ENCODE peak calls at places on chromosomes 2 and 18, in nine cellular contexts. One of them, this sample, is unnamed.

GRCh38 chr2:67612576-67612981 is 215.4 kb downstream of the ETAA1 start:
- DNase-seq in AG04449: no peak
- DNase-seq in activated CD4-positive, alpha-beta T cell treated with anti-CD3 and anti-CD28 coated beads, Interleukin-2, amount 50 U/mL, for 48 hours: no peak
- DNase-seq in kidney: no peak
- DNase-seq in NCI-H524: peak
- DNase-seq in stimulated activated CD8-positive, alpha-beta memory T cell treated with anti-CD3 and anti-CD28 coated beads, Interleukin-7, amount 100 ng/mL, for 24 hours: no peak
- DNase-seq in pancreas: no peak
- DNase-seq in tibial nerve: no peak
- DNase-seq in omental fat pad: no peak
- DNase-seq in this sample: no peak

GRCh38 chr2:145797692-145798091 is 1277.8 kb upstream of the ZEB2 start:
- DNase-seq in pancreas: no peak
- DNase-seq in kidney: no peak
- DNase-seq in omental fat pad: no peak
- DNase-seq in NCI-H524: no peak
- DNase-seq in tibial nerve: no peak
- DNase-seq in AG04449: no peak
- DNase-seq in stimulated activated CD8-positive, alpha-beta memory T cell treated with anti-CD3 and anti-CD28 coated beads, Interleukin-7, amount 100 ng/mL, for 24 hours: no peak
- DNase-seq in activated CD4-positive, alpha-beta T cell treated with anti-CD3 and anti-CD28 coated beads, Interleukin-2, amount 50 U/mL, for 48 hours: no peak
- DNase-seq in this sample: no peak

GRCh38 chr2:96470636-96471035 is 34.5 kb downstream of the NEURL3 start:
- DNase-seq in activated CD4-positive, alpha-beta T cell treated with anti-CD3 and anti-CD28 coated beads, Interleukin-2, amount 50 U/mL, for 48 hours: peak
- DNase-seq in omental fat pad: no peak
- DNase-seq in NCI-H524: no peak
- DNase-seq in stimulated activated CD8-positive, alpha-beta memory T cell treated with anti-CD3 and anti-CD28 coated beads, Interleukin-7, amount 100 ng/mL, for 24 hours: peak
- DNase-seq in pancreas: peak
- DNase-seq in tibial nerve: no peak
- DNase-seq in kidney: peak
- DNase-seq in AG04449: no peak
- DNase-seq in this sample: no peak

GRCh38 chr18:47561316-47561715 is 309.9 kb upstream of the SKOR2 start:
- DNase-seq in pancreas: no peak
- DNase-seq in activated CD4-positive, alpha-beta T cell treated with anti-CD3 and anti-CD28 coated beads, Interleukin-2, amount 50 U/mL, for 48 hours: no peak
- DNase-seq in kidney: no peak
- DNase-seq in stimulated activated CD8-positive, alpha-beta memory T cell treated with anti-CD3 and anti-CD28 coated beads, Interleukin-7, amount 100 ng/mL, for 24 hours: no peak
- DNase-seq in omental fat pad: no peak
- DNase-seq in tibial nerve: no peak
- DNase-seq in AG04449: no peak
- DNase-seq in NCI-H524: no peak
- DNase-seq in this sample: no peak

GRCh38 chr18:74488864-74489263 is 7.3 kb upstream of the CNDP2 start:
- DNase-seq in tibial nerve: no peak
- DNase-seq in stimulated activated CD8-positive, alpha-beta memory T cell treated with anti-CD3 and anti-CD28 coated beads, Interleukin-7, amount 100 ng/mL, for 24 hours: no peak
- DNase-seq in AG04449: no peak
- DNase-seq in pancreas: no peak
- DNase-seq in omental fat pad: no peak
- DNase-seq in kidney: no peak
- DNase-seq in activated CD4-positive, alpha-beta T cell treated with anti-CD3 and anti-CD28 coated beads, Interleukin-2, amount 50 U/mL, for 48 hours: no peak
- DNase-seq in NCI-H524: no peak
- DNase-seq in this sample: no peak

GRCh38 chr2:202135111-202135874 is 62.2 kb downstream of the KIAA2012 start:
- DNase-seq in tibial nerve: peak
- DNase-seq in pancreas: peak
- DNase-seq in NCI-H524: no peak
- DNase-seq in omental fat pad: peak
- DNase-seq in activated CD4-positive, alpha-beta T cell treated with anti-CD3 and anti-CD28 coated beads, Interleukin-2, amount 50 U/mL, for 48 hours: no peak
- DNase-seq in AG04449: peak
- DNase-seq in stimulated activated CD8-positive, alpha-beta memory T cell treated with anti-CD3 and anti-CD28 coated beads, Interleukin-7, amount 100 ng/mL, for 24 hours: no peak
- DNase-seq in kidney: peak
- DNase-seq in this sample: no peak

GRCh38 chr2:31334311-31335026 is 80.1 kb downstream of the XDH start:
- DNase-seq in omental fat pad: no peak
- DNase-seq in tibial nerve: no peak
- DNase-seq in activated CD4-positive, alpha-beta T cell treated with anti-CD3 and anti-CD28 coated beads, Interleukin-2, amount 50 U/mL, for 48 hours: no peak
- DNase-seq in kidney: no peak
- DNase-seq in NCI-H524: no peak
- DNase-seq in AG04449: no peak
- DNase-seq in stimulated activated CD8-positive, alpha-beta memory T cell treated with anti-CD3 and anti-CD28 coated beads, Interleukin-7, amount 100 ng/mL, for 24 hours: no peak
- DNase-seq in pancreas: no peak
- DNase-seq in this sample: no peak

GRCh38 chr2:222655406-222655747 is 515 bp downstream of the FARSB start:
- DNase-seq in NCI-H524: peak
- DNase-seq in AG04449: no peak
- DNase-seq in pancreas: no peak
- DNase-seq in activated CD4-positive, alpha-beta T cell treated with anti-CD3 and anti-CD28 coated beads, Interleukin-2, amount 50 U/mL, for 48 hours: no peak
- DNase-seq in omental fat pad: no peak
- DNase-seq in kidney: no peak
- DNase-seq in stimulated activated CD8-positive, alpha-beta memory T cell treated with anti-CD3 and anti-CD28 coated beads, Interleukin-7, amount 100 ng/mL, for 24 hours: no peak
- DNase-seq in tibial nerve: no peak
- DNase-seq in this sample: no peak

GRCh38 chr2:42867093-42868065 is 75.0 kb upstream of the HAAO start:
- DNase-seq in kidney: no peak
- DNase-seq in pancreas: no peak
- DNase-seq in stimulated activated CD8-positive, alpha-beta memory T cell treated with anti-CD3 and anti-CD28 coated beads, Interleukin-7, amount 100 ng/mL, for 24 hours: no peak
- DNase-seq in tibial nerve: no peak
- DNase-seq in activated CD4-positive, alpha-beta T cell treated with anti-CD3 and anti-CD28 coated beads, Interleukin-2, amount 50 U/mL, for 48 hours: no peak
- DNase-seq in NCI-H524: no peak
- DNase-seq in AG04449: no peak
- DNase-seq in omental fat pad: no peak
- DNase-seq in this sample: no peak

GRCh38 chr2:79713131-79713785 is 200.4 kb downstream of the CTNNA2 start:
- DNase-seq in stimulated activated CD8-positive, alpha-beta memory T cell treated with anti-CD3 and anti-CD28 coated beads, Interleukin-7, amount 100 ng/mL, for 24 hours: no peak
- DNase-seq in pancreas: no peak
- DNase-seq in tibial nerve: no peak
- DNase-seq in AG04449: no peak
- DNase-seq in activated CD4-positive, alpha-beta T cell treated with anti-CD3 and anti-CD28 coated beads, Interleukin-2, amount 50 U/mL, for 48 hours: no peak
- DNase-seq in NCI-H524: no peak
- DNase-seq in kidney: no peak
- DNase-seq in omental fat pad: no peak
- DNase-seq in this sample: no peak

GRCh38 chr18:73296686-73297085 is 428.9 kb upstream of the NETO1 start:
- DNase-seq in stimulated activated CD8-positive, alpha-beta memory T cell treated with anti-CD3 and anti-CD28 coated beads, Interleukin-7, amount 100 ng/mL, for 24 hours: no peak
- DNase-seq in activated CD4-positive, alpha-beta T cell treated with anti-CD3 and anti-CD28 coated beads, Interleukin-2, amount 50 U/mL, for 48 hours: no peak
- DNase-seq in kidney: no peak
- DNase-seq in omental fat pad: no peak
- DNase-seq in pancreas: no peak
- DNase-seq in AG04449: no peak
- DNase-seq in NCI-H524: no peak
- DNase-seq in tibial nerve: no peak
- DNase-seq in this sample: no peak

GRCh38 chr18:46630160-46630559 is 26.9 kb downstream of the LOXHD1 start:
- DNase-seq in activated CD4-positive, alpha-beta T cell treated with anti-CD3 and anti-CD28 coated beads, Interleukin-2, amount 50 U/mL, for 48 hours: no peak
- DNase-seq in stimulated activated CD8-positive, alpha-beta memory T cell treated with anti-CD3 and anti-CD28 coated beads, Interleukin-7, amount 100 ng/mL, for 24 hours: no peak
- DNase-seq in kidney: no peak
- DNase-seq in omental fat pad: no peak
- DNase-seq in AG04449: no peak
- DNase-seq in pancreas: no peak
- DNase-seq in tibial nerve: no peak
- DNase-seq in NCI-H524: no peak
- DNase-seq in this sample: no peak

GRCh38 chr2:13141315-13141714 is 424.6 kb downstream of the TRIB2 start:
- DNase-seq in NCI-H524: no peak
- DNase-seq in tibial nerve: no peak
- DNase-seq in AG04449: no peak
- DNase-seq in pancreas: no peak
- DNase-seq in omental fat pad: no peak
- DNase-seq in activated CD4-positive, alpha-beta T cell treated with anti-CD3 and anti-CD28 coated beads, Interleukin-2, amount 50 U/mL, for 48 hours: no peak
- DNase-seq in stimulated activated CD8-positive, alpha-beta memory T cell treated with anti-CD3 and anti-CD28 coated beads, Interleukin-7, amount 100 ng/mL, for 24 hours: no peak
- DNase-seq in kidney: no peak
- DNase-seq in this sample: no peak

GRCh38 chr2:240344904-240345303 is 90.6 kb upstream of the GPC1 start:
- DNase-seq in activated CD4-positive, alpha-beta T cell treated with anti-CD3 and anti-CD28 coated beads, Interleukin-2, amount 50 U/mL, for 48 hours: no peak
- DNase-seq in omental fat pad: no peak
- DNase-seq in tibial nerve: no peak
- DNase-seq in NCI-H524: no peak
- DNase-seq in pancreas: no peak
- DNase-seq in kidney: no peak
- DNase-seq in stimulated activated CD8-positive, alpha-beta memory T cell treated with anti-CD3 and anti-CD28 coated beads, Interleukin-7, amount 100 ng/mL, for 24 hours: no peak
- DNase-seq in AG04449: no peak
- DNase-seq in this sample: no peak

GRCh38 chr2:191867507-191867847 is 20.6 kb upstream of the CAVIN2 start:
- DNase-seq in pancreas: no peak
- DNase-seq in kidney: no peak
- DNase-seq in NCI-H524: no peak
- DNase-seq in tibial nerve: no peak
- DNase-seq in activated CD4-positive, alpha-beta T cell treated with anti-CD3 and anti-CD28 coated beads, Interleukin-2, amount 50 U/mL, for 48 hours: no peak
- DNase-seq in stimulated activated CD8-positive, alpha-beta memory T cell treated with anti-CD3 and anti-CD28 coated beads, Interleukin-7, amount 100 ng/mL, for 24 hours: no peak
- DNase-seq in AG04449: no peak
- DNase-seq in omental fat pad: no peak
- DNase-seq in this sample: no peak

GRCh38 chr2:105635564-105635963 is 109.1 kb upstream of the NCK2 start:
- DNase-seq in pancreas: no peak
- DNase-seq in omental fat pad: no peak
- DNase-seq in stimulated activated CD8-positive, alpha-beta memory T cell treated with anti-CD3 and anti-CD28 coated beads, Interleukin-7, amount 100 ng/mL, for 24 hours: no peak
- DNase-seq in NCI-H524: no peak
- DNase-seq in tibial nerve: no peak
- DNase-seq in kidney: no peak
- DNase-seq in AG04449: no peak
- DNase-seq in activated CD4-positive, alpha-beta T cell treated with anti-CD3 and anti-CD28 coated beads, Interleukin-2, amount 50 U/mL, for 48 hours: no peak
- DNase-seq in this sample: no peak

GRCh38 chr18:24678113-24678512 is 217.7 kb downstream of the HRH4 start:
- DNase-seq in pancreas: no peak
- DNase-seq in activated CD4-positive, alpha-beta T cell treated with anti-CD3 and anti-CD28 coated beads, Interleukin-2, amount 50 U/mL, for 48 hours: no peak
- DNase-seq in kidney: no peak
- DNase-seq in tibial nerve: no peak
- DNase-seq in AG04449: no peak
- DNase-seq in omental fat pad: no peak
- DNase-seq in NCI-H524: no peak
- DNase-seq in stimulated activated CD8-positive, alpha-beta memory T cell treated with anti-CD3 and anti-CD28 coated beads, Interleukin-7, amount 100 ng/mL, for 24 hours: no peak
- DNase-seq in this sample: no peak

GRCh38 chr2:209687261-209687660 is 84.4 kb upstream of the UNC80 start:
- DNase-seq in pancreas: no peak
- DNase-seq in activated CD4-positive, alpha-beta T cell treated with anti-CD3 and anti-CD28 coated beads, Interleukin-2, amount 50 U/mL, for 48 hours: no peak
- DNase-seq in stimulated activated CD8-positive, alpha-beta memory T cell treated with anti-CD3 and anti-CD28 coated beads, Interleukin-7, amount 100 ng/mL, for 24 hours: no peak
- DNase-seq in tibial nerve: no peak
- DNase-seq in AG04449: no peak
- DNase-seq in omental fat pad: no peak
- DNase-seq in NCI-H524: no peak
- DNase-seq in kidney: no peak
- DNase-seq in this sample: no peak

GRCh38 chr2:172437419-172438063 is 10.2 kb downstream of the ITGA6 start:
- DNase-seq in NCI-H524: no peak
- DNase-seq in stimulated activated CD8-positive, alpha-beta memory T cell treated with anti-CD3 and anti-CD28 coated beads, Interleukin-7, amount 100 ng/mL, for 24 hours: no peak
- DNase-seq in pancreas: no peak
- DNase-seq in activated CD4-positive, alpha-beta T cell treated with anti-CD3 and anti-CD28 coated beads, Interleukin-2, amount 50 U/mL, for 48 hours: peak
- DNase-seq in kidney: no peak
- DNase-seq in AG04449: no peak
- DNase-seq in tibial nerve: no peak
- DNase-seq in omental fat pad: no peak
- DNase-seq in this sample: no peak

GRCh38 chr2:209536363-209536762 is 112.5 kb downstream of the MAP2 start:
- DNase-seq in tibial nerve: no peak
- DNase-seq in kidney: no peak
- DNase-seq in activated CD4-positive, alpha-beta T cell treated with anti-CD3 and anti-CD28 coated beads, Interleukin-2, amount 50 U/mL, for 48 hours: no peak
- DNase-seq in pancreas: no peak
- DNase-seq in AG04449: no peak
- DNase-seq in stimulated activated CD8-positive, alpha-beta memory T cell treated with anti-CD3 and anti-CD28 coated beads, Interleukin-7, amount 100 ng/mL, for 24 hours: no peak
- DNase-seq in omental fat pad: no peak
- DNase-seq in NCI-H524: no peak
- DNase-seq in this sample: no peak

GRCh38 chr2:49261791-49262190 is 107.5 kb upstream of the FSHR start:
- DNase-seq in AG04449: no peak
- DNase-seq in stimulated activated CD8-positive, alpha-beta memory T cell treated with anti-CD3 and anti-CD28 coated beads, Interleukin-7, amount 100 ng/mL, for 24 hours: no peak
- DNase-seq in pancreas: no peak
- DNase-seq in omental fat pad: no peak
- DNase-seq in activated CD4-positive, alpha-beta T cell treated with anti-CD3 and anti-CD28 coated beads, Interleukin-2, amount 50 U/mL, for 48 hours: no peak
- DNase-seq in NCI-H524: no peak
- DNase-seq in kidney: no peak
- DNase-seq in tibial nerve: no peak
- DNase-seq in this sample: no peak

GRCh38 chr2:29920631-29921559 is 491 bp downstream of the ALK start:
- DNase-seq in pancreas: no peak
- DNase-seq in tibial nerve: no peak
- DNase-seq in stimulated activated CD8-positive, alpha-beta memory T cell treated with anti-CD3 and anti-CD28 coated beads, Interleukin-7, amount 100 ng/mL, for 24 hours: no peak
- DNase-seq in NCI-H524: peak
- DNase-seq in omental fat pad: no peak
- DNase-seq in kidney: peak
- DNase-seq in activated CD4-positive, alpha-beta T cell treated with anti-CD3 and anti-CD28 coated beads, Interleukin-2, amount 50 U/mL, for 48 hours: peak
- DNase-seq in AG04449: no peak
- DNase-seq in this sample: peak

GRCh38 chr18:45619062-45619825 is 4.0 kb downstream of the SLC14A2 start:
- DNase-seq in stimulated activated CD8-positive, alpha-beta memory T cell treated with anti-CD3 and anti-CD28 coated beads, Interleukin-7, amount 100 ng/mL, for 24 hours: no peak
- DNase-seq in kidney: peak
- DNase-seq in activated CD4-positive, alpha-beta T cell treated with anti-CD3 and anti-CD28 coated beads, Interleukin-2, amount 50 U/mL, for 48 hours: no peak
- DNase-seq in omental fat pad: no peak
- DNase-seq in NCI-H524: no peak
- DNase-seq in pancreas: no peak
- DNase-seq in tibial nerve: peak
- DNase-seq in AG04449: no peak
- DNase-seq in this sample: no peak

GRCh38 chr2:133248264-133248663 is 320.0 kb downstream of the NCKAP5 start:
- DNase-seq in activated CD4-positive, alpha-beta T cell treated with anti-CD3 and anti-CD28 coated beads, Interleukin-2, amount 50 U/mL, for 48 hours: no peak
- DNase-seq in stimulated activated CD8-positive, alpha-beta memory T cell treated with anti-CD3 and anti-CD28 coated beads, Interleukin-7, amount 100 ng/mL, for 24 hours: no peak
- DNase-seq in AG04449: no peak
- DNase-seq in tibial nerve: no peak
- DNase-seq in NCI-H524: no peak
- DNase-seq in pancreas: no peak
- DNase-seq in kidney: no peak
- DNase-seq in omental fat pad: no peak
- DNase-seq in this sample: no peak